ENCODE peak calls at places on chromosomes 4 and X, in four cellular contexts. L is OCI-LY7; R is CD4-positive, alpha-beta T cell; B is CD8-positive, alpha-beta memory T cell. H is an unnamed sample.

GRCh38 chr4:115113382-115114106 is at the start of gene NDST4:
- DNase-seq in L (no peak), R (no peak), B (no peak), H (peak; percentile 30)

GRCh38 chrX:115679460-115679859 is 118.5 kb downstream of the PLS3 start:
- DNase-seq in L (no peak), R (no peak), B (no peak), H (no peak)

GRCh38 chr4:183797445-183798248 is 107.5 kb upstream of the STOX2 start:
- DNase-seq in L (no peak), R (no peak), B (no peak), H (no peak)

GRCh38 chr4:109672173-109672572 is 31.1 kb downstream of the CASP6 start:
- DNase-seq in L (no peak), R (no peak), B (no peak), H (no peak)

GRCh38 chr4:4542824-4543485 is 1.1 kb upstream of the STX18 start:
- DNase-seq in L (peak; percentile 26), R (no peak), B (no peak), H (no peak)

GRCh38 chr4:136637071-136637777 is 895.1 kb downstream of the PCDH18 start:
- DNase-seq in L (peak; percentile 19), R (no peak), B (no peak), H (no peak)

GRCh38 chrX:145825896-145826295 is 8.3 kb downstream of the SLITRK2 start:
- DNase-seq in L (peak; percentile 1), R (no peak), B (no peak), H (no peak)

GRCh38 chr4:37471971-37472370 is 214.2 kb downstream of the RELL1 start:
- DNase-seq in L (no peak), R (no peak), B (no peak), H (no peak)

GRCh38 chr4:21790437-21791029 is 158.0 kb downstream of the KCNIP4 start:
- DNase-seq in L (peak; percentile 20), R (no peak), B (no peak), H (no peak)

GRCh38 chrX:136586386-136586785 is 54.4 kb downstream of the VGLL1 start:
- DNase-seq in L (no peak), R (no peak), B (peak; percentile 61), H (no peak)

GRCh38 chrX:55624403-55624802 is 1.2 kb downstream of the FOXR2 start:
- DNase-seq in L (no peak), R (no peak), B (no peak), H (no peak)

GRCh38 chrX:19670854-19671620 is 155.7 kb upstream of the MAP3K15 start:
- DNase-seq in L (no peak), R (no peak), B (no peak), H (peak; percentile 48)

GRCh38 chr4:6222761-6223292 is 22.5 kb upstream of the JAKMIP1 start:
- DNase-seq in L (no peak), R (no peak), B (no peak), H (no peak)

GRCh38 chrX:137194164-137194563 is 160.4 kb upstream of the GPR101 start:
- DNase-seq in L (peak; percentile 0), R (no peak), B (no peak), H (peak; percentile 0)

GRCh38 chrX:39012561-39013209 is 211.4 kb downstream of the MID1IP1 start:
- DNase-seq in L (no peak), R (no peak), B (no peak), H (no peak)

GRCh38 chrX:40140706-40141499 is 43.1 kb upstream of the BCOR start:
- DNase-seq in L (peak; percentile 19), R (no peak), B (no peak), H (no peak)

GRCh38 chrX:45699158-45699557 is 498.5 kb upstream of the DIPK2B start:
- DNase-seq in L (no peak), R (no peak), B (no peak), H (no peak)

GRCh38 chr4:71113294-71113693 is 119.8 kb downstream of the DCK start:
- DNase-seq in L (peak; percentile 8), R (no peak), B (no peak), H (no peak)

GRCh38 chr4:21470531-21470930 is 478.0 kb downstream of the KCNIP4 start:
- DNase-seq in L (no peak), R (no peak), B (no peak), H (no peak)

GRCh38 chr4:124067031-124067430 is 645.5 kb downstream of the ANKRD50 start:
- DNase-seq in L (no peak), R (no peak), B (no peak), H (no peak)

GRCh38 chr4:31239886-31240285 is 519.7 kb downstream of the PCDH7 start:
- DNase-seq in L (no peak), R (no peak), B (no peak), H (no peak)

GRCh38 chr4:83195280-83195679 is 80.8 kb upstream of the PLAC8 start:
- DNase-seq in L (no peak), R (no peak), B (no peak), H (no peak)

GRCh38 chr4:96073446-96073845 is 233.6 kb downstream of the PDHA2 start:
- DNase-seq in L (no peak), R (no peak), B (no peak), H (no peak)

GRCh38 chrX:13005671-13006473 is 31.0 kb downstream of the TMSB4X start:
- DNase-seq in L (peak; percentile 50), R (peak; percentile 26), B (no peak), H (no peak)

GRCh38 chr4:74230902-74231499 is 73.1 kb downstream of the MTHFD2L start:
- DNase-seq in L (no peak), R (no peak), B (no peak), H (no peak)

GRCh38 chr4:1533501-1534064 is 127.3 kb upstream of the NKX1-1 start:
- DNase-seq in L (no peak), R (no peak), B (peak; percentile 40), H (no peak)

GRCh38 chrX:65522739-65523372 is 11.7 kb downstream of the LAS1L start:
- DNase-seq in L (no peak), R (no peak), B (no peak), H (no peak)
- H3K27ac ChIP-seq in L (no peak overlapping the region), R (no peak overlapping the region), B (no peak overlapping the region), H (no peak overlapping the region)

GRCh38 chr4:101020956-101021355 is 326.4 kb downstream of the PPP3CA start:
- DNase-seq in L (no peak), R (no peak), B (no peak), H (no peak)

GRCh38 chr4:101022151-101023024 is 324.9 kb downstream of the PPP3CA start:
- DNase-seq in L (no peak), R (no peak), B (no peak), H (no peak)

GRCh38 chr4:101018836-101019235 is 328.5 kb downstream of the PPP3CA start:
- DNase-seq in L (peak; percentile 26), R (no peak), B (no peak), H (no peak)

GRCh38 chr4:101019941-101020401 is 327.4 kb downstream of the PPP3CA start:
- DNase-seq in L (no peak), R (no peak), B (peak; percentile 71), H (no peak)

DNA sequence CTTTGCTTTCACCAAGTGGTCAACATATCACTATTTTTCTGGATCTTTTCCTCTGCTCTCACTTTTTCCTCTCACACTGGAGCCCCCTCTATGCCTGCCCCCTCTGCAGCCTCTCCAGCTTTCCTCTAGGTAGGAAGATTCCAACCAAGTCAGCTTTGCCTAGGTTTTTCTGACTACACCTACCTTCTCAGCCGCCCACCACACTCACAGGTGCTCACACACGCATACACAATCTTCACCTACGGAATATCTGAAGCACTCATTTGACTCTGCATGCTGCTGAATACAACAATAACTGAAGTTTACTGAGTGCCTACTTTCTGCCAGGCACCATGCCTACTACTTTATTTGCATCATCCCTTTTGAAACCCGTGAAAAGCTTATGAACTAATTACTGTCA is 328.0 kb downstream of the PPP3CA start:
- DNase-seq in L (no peak), R (no peak), B (no peak), H (peak; percentile 28)
- H3K27ac ChIP-seq in L (no peak overlapping the region), R (peak overlapping the region; percentile 18), B (no peak overlapping the region), H (peak overlapping the region; percentile 72)

DNA sequence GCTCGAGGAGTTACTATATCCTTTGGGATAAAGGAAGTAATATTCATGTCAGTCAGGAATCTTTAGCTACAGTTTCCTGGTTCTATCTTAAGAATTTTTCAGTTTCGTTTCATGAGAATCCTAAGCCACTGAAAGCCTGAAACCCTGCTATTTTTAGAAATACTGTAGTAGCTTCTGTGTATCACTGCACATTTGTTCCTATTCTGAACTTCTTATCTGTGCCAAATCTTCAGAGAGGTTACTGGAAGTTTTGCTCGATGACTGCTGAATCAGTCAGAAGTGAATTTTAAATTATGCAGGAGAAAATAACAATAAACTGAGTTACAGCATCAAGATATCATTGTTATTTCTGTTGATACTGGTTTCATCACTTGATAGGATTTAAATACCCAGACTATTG is 249.3 kb downstream of the TENM3 start:
- DNase-seq in L (no peak), R (no peak), B (no peak), H (no peak)
- H3K27ac ChIP-seq in L (no peak overlapping the region), R (no peak overlapping the region), B (no peak overlapping the region), H (no peak overlapping the region)

GRCh38 chr4:85883180-85883579 is 408.2 kb downstream of the ARHGAP24 start:
- DNase-seq in L (no peak), R (no peak), B (no peak), H (no peak)

GRCh38 chr4:85884251-85884650 is 409.3 kb downstream of the ARHGAP24 start:
- DNase-seq in L (no peak), R (no peak), B (no peak), H (no peak)

GRCh38 chr4:85873566-85873965 is 398.6 kb downstream of the ARHGAP24 start:
- DNase-seq in L (no peak), R (no peak), B (no peak), H (no peak)

GRCh38 chr4:85879518-85879917 is 404.6 kb downstream of the ARHGAP24 start:
- DNase-seq in L (no peak), R (no peak), B (no peak), H (no peak)
- H3K27ac ChIP-seq in L (no peak overlapping the region), R (no peak overlapping the region), B (no peak overlapping the region), H (no peak overlapping the region)

GRCh38 chrX:10189317-10190268 is 32.8 kb downstream of the CLCN4 start:
- DNase-seq in L (peak; percentile 69), R (peak; percentile 71), B (peak; percentile 75), H (peak; percentile 58)
- H3K27ac ChIP-seq in L (no peak overlapping the region), R (no peak overlapping the region), B (no peak overlapping the region), H (no peak overlapping the region)

H was measured in caudate nucleus.